ENCODE peak calls at places on chromosomes 6 and 20, in nine cellular contexts. One of them, this sample, is unnamed.

GRCh38 chr6:84554706-84555105 is 209.7 kb downstream of the TBX18 start:
- DNase-seq in NCI-H460: no peak
- DNase-seq in ecto neural progenitor cell: no peak
- DNase-seq in naive thymus-derived CD8-positive, alpha-beta T cell: no peak
- DNase-seq in neuronal stem cell: no peak
- DNase-seq in Calu3: no peak
- DNase-seq in HTR-8/SVneo: no peak
- DNase-seq in MM.1S: no peak
- DNase-seq in GM23248: no peak
- DNase-seq in this sample: no peak

GRCh38 chr6:163391983-163392382 is 22.5 kb upstream of the QKI start:
- DNase-seq in NCI-H460: no peak
- DNase-seq in ecto neural progenitor cell: no peak
- DNase-seq in naive thymus-derived CD8-positive, alpha-beta T cell: no peak
- DNase-seq in neuronal stem cell: no peak
- DNase-seq in Calu3: peak; percentile 69
- DNase-seq in HTR-8/SVneo: peak; percentile 25
- DNase-seq in MM.1S: no peak
- DNase-seq in GM23248: peak; percentile 13
- DNase-seq in this sample: no peak

GRCh38 chr6:149433901-149434300 is 33.8 kb downstream of the SUMO4 start:
- DNase-seq in NCI-H460: no peak
- DNase-seq in ecto neural progenitor cell: no peak
- DNase-seq in naive thymus-derived CD8-positive, alpha-beta T cell: no peak
- DNase-seq in neuronal stem cell: no peak
- DNase-seq in Calu3: no peak
- DNase-seq in HTR-8/SVneo: no peak
- DNase-seq in MM.1S: no peak
- DNase-seq in GM23248: peak; percentile 29
- DNase-seq in this sample: no peak

GRCh38 chr20:35327074-35327976 is 35.1 kb upstream of the FAM83C start:
- DNase-seq in NCI-H460: no peak
- DNase-seq in ecto neural progenitor cell: no peak
- DNase-seq in naive thymus-derived CD8-positive, alpha-beta T cell: no peak
- DNase-seq in neuronal stem cell: no peak
- DNase-seq in Calu3: peak; percentile 39
- DNase-seq in HTR-8/SVneo: no peak
- DNase-seq in MM.1S: no peak
- DNase-seq in GM23248: no peak
- DNase-seq in this sample: no peak

GRCh38 chr6:17349437-17349836 is 44.0 kb upstream of the CAP2 start:
- DNase-seq in NCI-H460: no peak
- DNase-seq in ecto neural progenitor cell: no peak
- DNase-seq in naive thymus-derived CD8-positive, alpha-beta T cell: no peak
- DNase-seq in neuronal stem cell: no peak
- DNase-seq in Calu3: no peak
- DNase-seq in HTR-8/SVneo: no peak
- DNase-seq in MM.1S: no peak
- DNase-seq in GM23248: peak; percentile 34
- DNase-seq in this sample: no peak

GRCh38 chr6:53975966-53976610 is 135.2 kb upstream of the MLIP start:
- DNase-seq in NCI-H460: no peak
- DNase-seq in ecto neural progenitor cell: no peak
- DNase-seq in naive thymus-derived CD8-positive, alpha-beta T cell: no peak
- DNase-seq in neuronal stem cell: no peak
- DNase-seq in Calu3: no peak
- DNase-seq in HTR-8/SVneo: no peak
- DNase-seq in MM.1S: no peak
- DNase-seq in GM23248: no peak
- DNase-seq in this sample: no peak

GRCh38 chr20:25286917-25287316 is 39.0 kb downstream of the PYGB start:
- DNase-seq in NCI-H460: no peak
- DNase-seq in ecto neural progenitor cell: no peak
- DNase-seq in naive thymus-derived CD8-positive, alpha-beta T cell: no peak
- DNase-seq in neuronal stem cell: no peak
- DNase-seq in Calu3: no peak
- DNase-seq in HTR-8/SVneo: no peak
- DNase-seq in MM.1S: no peak
- DNase-seq in GM23248: no peak
- DNase-seq in this sample: no peak

GRCh38 chr20:50038574-50038991 is 55.8 kb downstream of the SNAI1 start:
- DNase-seq in NCI-H460: no peak
- DNase-seq in ecto neural progenitor cell: no peak
- DNase-seq in naive thymus-derived CD8-positive, alpha-beta T cell: no peak
- DNase-seq in neuronal stem cell: no peak
- DNase-seq in Calu3: peak; percentile 62
- DNase-seq in HTR-8/SVneo: no peak
- DNase-seq in MM.1S: no peak
- DNase-seq in GM23248: no peak
- DNase-seq in this sample: no peak

GRCh38 chr6:150627601-150628012 is 27.9 kb downstream of the PLEKHG1 start:
- DNase-seq in NCI-H460: no peak
- DNase-seq in ecto neural progenitor cell: no peak
- DNase-seq in naive thymus-derived CD8-positive, alpha-beta T cell: no peak
- DNase-seq in neuronal stem cell: no peak
- DNase-seq in Calu3: no peak
- DNase-seq in HTR-8/SVneo: no peak
- DNase-seq in MM.1S: no peak
- DNase-seq in GM23248: peak; percentile 44
- DNase-seq in this sample: no peak

GRCh38 chr6:76166297-76166696 is 93.8 kb upstream of the IMPG1 start:
- DNase-seq in NCI-H460: no peak
- DNase-seq in ecto neural progenitor cell: no peak
- DNase-seq in naive thymus-derived CD8-positive, alpha-beta T cell: no peak
- DNase-seq in neuronal stem cell: no peak
- DNase-seq in Calu3: no peak
- DNase-seq in HTR-8/SVneo: no peak
- DNase-seq in MM.1S: no peak
- DNase-seq in GM23248: no peak
- DNase-seq in this sample: no peak

GRCh38 chr20:53827996-53828672 is 234.5 kb upstream of the ZNF217 start:
- DNase-seq in NCI-H460: peak; percentile 52
- DNase-seq in ecto neural progenitor cell: no peak
- DNase-seq in naive thymus-derived CD8-positive, alpha-beta T cell: no peak
- DNase-seq in neuronal stem cell: no peak
- DNase-seq in Calu3: no peak
- DNase-seq in HTR-8/SVneo: peak; percentile 68
- DNase-seq in MM.1S: no peak
- DNase-seq in GM23248: peak; percentile 92
- DNase-seq in this sample: peak; percentile 59

GRCh38 chr6:80439721-80440488 is 333.4 kb downstream of the BCKDHB start:
- DNase-seq in NCI-H460: no peak
- DNase-seq in ecto neural progenitor cell: no peak
- DNase-seq in naive thymus-derived CD8-positive, alpha-beta T cell: no peak
- DNase-seq in neuronal stem cell: no peak
- DNase-seq in Calu3: peak; percentile 9
- DNase-seq in HTR-8/SVneo: no peak
- DNase-seq in MM.1S: no peak
- DNase-seq in GM23248: no peak
- DNase-seq in this sample: no peak

GRCh38 chr6:166497087-166497899 is 89.2 kb downstream of the RAMACL start:
- DNase-seq in NCI-H460: no peak
- DNase-seq in ecto neural progenitor cell: no peak
- DNase-seq in naive thymus-derived CD8-positive, alpha-beta T cell: no peak
- DNase-seq in neuronal stem cell: no peak
- DNase-seq in Calu3: no peak
- DNase-seq in HTR-8/SVneo: peak; percentile 9
- DNase-seq in MM.1S: no peak
- DNase-seq in GM23248: no peak
- DNase-seq in this sample: no peak

GRCh38 chr20:63441136-63441776 is 31.2 kb downstream of the KCNQ2 start:
- DNase-seq in NCI-H460: no peak
- DNase-seq in ecto neural progenitor cell: no peak
- DNase-seq in naive thymus-derived CD8-positive, alpha-beta T cell: peak; percentile 28
- DNase-seq in neuronal stem cell: no peak
- DNase-seq in Calu3: no peak
- DNase-seq in HTR-8/SVneo: no peak
- DNase-seq in MM.1S: no peak
- DNase-seq in GM23248: no peak
- DNase-seq in this sample: no peak

GRCh38 chr6:12288211-12288618 is 1.9 kb upstream of the EDN1 start:
- DNase-seq in NCI-H460: peak; percentile 47
- DNase-seq in ecto neural progenitor cell: no peak
- DNase-seq in naive thymus-derived CD8-positive, alpha-beta T cell: no peak
- DNase-seq in neuronal stem cell: no peak
- DNase-seq in Calu3: peak; percentile 45
- DNase-seq in HTR-8/SVneo: no peak
- DNase-seq in MM.1S: no peak
- DNase-seq in GM23248: no peak
- DNase-seq in this sample: no peak

GRCh38 chr6:44730771-44731391 is 343.4 kb downstream of the CDC5L start:
- DNase-seq in NCI-H460: no peak
- DNase-seq in ecto neural progenitor cell: peak; percentile 36
- DNase-seq in naive thymus-derived CD8-positive, alpha-beta T cell: no peak
- DNase-seq in neuronal stem cell: no peak
- DNase-seq in Calu3: no peak
- DNase-seq in HTR-8/SVneo: peak; percentile 85
- DNase-seq in MM.1S: no peak
- DNase-seq in GM23248: no peak
- DNase-seq in this sample: peak; percentile 21

GRCh38 chr6:104623052-104623690 is 236.5 kb downstream of the HACE1 start:
- DNase-seq in NCI-H460: no peak
- DNase-seq in ecto neural progenitor cell: no peak
- DNase-seq in naive thymus-derived CD8-positive, alpha-beta T cell: no peak
- DNase-seq in neuronal stem cell: peak; percentile 6
- DNase-seq in Calu3: peak; percentile 16
- DNase-seq in HTR-8/SVneo: peak; percentile 28
- DNase-seq in MM.1S: no peak
- DNase-seq in GM23248: no peak
- DNase-seq in this sample: no peak

GRCh38 chr6:12245763-12246720 is 44.1 kb upstream of the EDN1 start:
- DNase-seq in NCI-H460: peak; percentile 7
- DNase-seq in ecto neural progenitor cell: no peak
- DNase-seq in naive thymus-derived CD8-positive, alpha-beta T cell: no peak
- DNase-seq in neuronal stem cell: no peak
- DNase-seq in Calu3: no peak
- DNase-seq in HTR-8/SVneo: no peak
- DNase-seq in MM.1S: no peak
- DNase-seq in GM23248: peak; percentile 6
- DNase-seq in this sample: no peak

GRCh38 chr20:17614812-17615644 is 45.2 kb downstream of the DSTN start:
- DNase-seq in NCI-H460: no peak
- DNase-seq in ecto neural progenitor cell: peak; percentile 39
- DNase-seq in naive thymus-derived CD8-positive, alpha-beta T cell: no peak
- DNase-seq in neuronal stem cell: no peak
- DNase-seq in Calu3: no peak
- DNase-seq in HTR-8/SVneo: no peak
- DNase-seq in MM.1S: no peak
- DNase-seq in GM23248: no peak
- DNase-seq in this sample: no peak

GRCh38 chr20:36117638-36118037 is 36.9 kb upstream of the EPB41L1 start:
- DNase-seq in NCI-H460: no peak
- DNase-seq in ecto neural progenitor cell: no peak
- DNase-seq in naive thymus-derived CD8-positive, alpha-beta T cell: no peak
- DNase-seq in neuronal stem cell: no peak
- DNase-seq in Calu3: no peak
- DNase-seq in HTR-8/SVneo: no peak
- DNase-seq in MM.1S: no peak
- DNase-seq in GM23248: peak; percentile 40
- DNase-seq in this sample: no peak

GRCh38 chr6:7787137-7787575 is 61.3 kb downstream of the BMP6 start:
- DNase-seq in NCI-H460: no peak
- DNase-seq in ecto neural progenitor cell: no peak
- DNase-seq in naive thymus-derived CD8-positive, alpha-beta T cell: no peak
- DNase-seq in neuronal stem cell: no peak
- DNase-seq in Calu3: no peak
- DNase-seq in HTR-8/SVneo: no peak
- DNase-seq in MM.1S: no peak
- DNase-seq in GM23248: peak; percentile 82
- DNase-seq in this sample: no peak

GRCh38 chr6:33772114-33772830 is 16.7 kb downstream of the LEMD2 start:
- DNase-seq in NCI-H460: no peak
- DNase-seq in ecto neural progenitor cell: no peak
- DNase-seq in naive thymus-derived CD8-positive, alpha-beta T cell: no peak
- DNase-seq in neuronal stem cell: no peak
- DNase-seq in Calu3: no peak
- DNase-seq in HTR-8/SVneo: no peak
- DNase-seq in MM.1S: no peak
- DNase-seq in GM23248: peak; percentile 57
- DNase-seq in this sample: no peak

GRCh38 chr6:161954699-161955276 is 680.9 kb upstream of the AGPAT4 start:
- DNase-seq in NCI-H460: no peak
- DNase-seq in ecto neural progenitor cell: no peak
- DNase-seq in naive thymus-derived CD8-positive, alpha-beta T cell: no peak
- DNase-seq in neuronal stem cell: no peak
- DNase-seq in Calu3: no peak
- DNase-seq in HTR-8/SVneo: no peak
- DNase-seq in MM.1S: no peak
- DNase-seq in GM23248: no peak
- DNase-seq in this sample: no peak

GRCh38 chr20:51169813-51170212 is 146.9 kb upstream of the KCNG1 start:
- DNase-seq in NCI-H460: no peak
- DNase-seq in ecto neural progenitor cell: no peak
- DNase-seq in naive thymus-derived CD8-positive, alpha-beta T cell: no peak
- DNase-seq in neuronal stem cell: no peak
- DNase-seq in Calu3: no peak
- DNase-seq in HTR-8/SVneo: no peak
- DNase-seq in MM.1S: no peak
- DNase-seq in GM23248: peak; percentile 10
- DNase-seq in this sample: no peak

GRCh38 chr6:128515550-128516513 is 4.6 kb downstream of the PTPRK start:
- DNase-seq in NCI-H460: no peak
- DNase-seq in ecto neural progenitor cell: no peak
- DNase-seq in naive thymus-derived CD8-positive, alpha-beta T cell: no peak
- DNase-seq in neuronal stem cell: no peak
- DNase-seq in Calu3: no peak
- DNase-seq in HTR-8/SVneo: no peak
- DNase-seq in MM.1S: no peak
- DNase-seq in GM23248: peak; percentile 63
- DNase-seq in this sample: no peak

GRCh38 chr20:40781340-40781916 is 92.4 kb upstream of the MAFB start:
- DNase-seq in NCI-H460: no peak
- DNase-seq in ecto neural progenitor cell: peak; percentile 11
- DNase-seq in naive thymus-derived CD8-positive, alpha-beta T cell: no peak
- DNase-seq in neuronal stem cell: no peak
- DNase-seq in Calu3: no peak
- DNase-seq in HTR-8/SVneo: no peak
- DNase-seq in MM.1S: no peak
- DNase-seq in GM23248: no peak
- DNase-seq in this sample: no peak

GRCh38 chr6:7254980-7255825 is 57.8 kb downstream of the SSR1 start:
- DNase-seq in NCI-H460: no peak
- DNase-seq in ecto neural progenitor cell: no peak
- DNase-seq in naive thymus-derived CD8-positive, alpha-beta T cell: no peak
- DNase-seq in neuronal stem cell: no peak
- DNase-seq in Calu3: no peak
- DNase-seq in HTR-8/SVneo: no peak
- DNase-seq in MM.1S: no peak
- DNase-seq in GM23248: no peak
- DNase-seq in this sample: no peak

GRCh38 chr20:14721926-14722325 is 384.5 kb upstream of the FLRT3 start:
- DNase-seq in NCI-H460: no peak
- DNase-seq in ecto neural progenitor cell: no peak
- DNase-seq in naive thymus-derived CD8-positive, alpha-beta T cell: no peak
- DNase-seq in neuronal stem cell: no peak
- DNase-seq in Calu3: no peak
- DNase-seq in HTR-8/SVneo: no peak
- DNase-seq in MM.1S: no peak
- DNase-seq in GM23248: peak; percentile 57
- DNase-seq in this sample: no peak

GRCh38 chr6:52975580-52975979 is 19.5 kb downstream of the GSTA4 start:
- DNase-seq in NCI-H460: no peak
- DNase-seq in ecto neural progenitor cell: no peak
- DNase-seq in naive thymus-derived CD8-positive, alpha-beta T cell: no peak
- DNase-seq in neuronal stem cell: no peak
- DNase-seq in Calu3: no peak
- DNase-seq in HTR-8/SVneo: no peak
- DNase-seq in MM.1S: no peak
- DNase-seq in GM23248: peak; percentile 27
- DNase-seq in this sample: no peak

GRCh38 chr6:144294016-144294415 is 8.9 kb downstream of the UTRN start:
- DNase-seq in NCI-H460: no peak
- DNase-seq in ecto neural progenitor cell: no peak
- DNase-seq in naive thymus-derived CD8-positive, alpha-beta T cell: no peak
- DNase-seq in neuronal stem cell: no peak
- DNase-seq in Calu3: no peak
- DNase-seq in HTR-8/SVneo: peak; percentile 42
- DNase-seq in MM.1S: no peak
- DNase-seq in GM23248: peak; percentile 87
- DNase-seq in this sample: peak; percentile 36